ENCODE peak calls at places on chromosome 6, in four cellular contexts. One of them, this sample, is unnamed.

GRCh38 chr6:143336446-143337152 is 113.9 kb downstream of the ADAT2 start:
- DNase-seq in natural killer cell: no peak
- DNase-seq in activated CD4-positive, alpha-beta T cell treated with anti-CD3 and anti-CD28 coated beads for 48 hours: no peak
- DNase-seq in stimulated activated CD4-positive, alpha-beta T cell treated with anti-CD3 and anti-CD28 coated beads, Interleukin-4, amount 100 ng/mL, for 1 hour: no peak
- DNase-seq in this sample: no peak

GRCh38 chr6:3259491-3259958 is 778 bp downstream of the PSMG4 start:
- DNase-seq in activated CD4-positive, alpha-beta T cell treated with anti-CD3 and anti-CD28 coated beads for 48 hours: peak
- DNase-seq in stimulated activated CD4-positive, alpha-beta T cell treated with anti-CD3 and anti-CD28 coated beads, Interleukin-4, amount 100 ng/mL, for 1 hour: peak
- DNase-seq in natural killer cell: peak
- DNase-seq in this sample: peak

GRCh38 chr6:149761438-149761837 is 11.9 kb downstream of the PCMT1 start:
- DNase-seq in natural killer cell: no peak
- DNase-seq in activated CD4-positive, alpha-beta T cell treated with anti-CD3 and anti-CD28 coated beads for 48 hours: no peak
- DNase-seq in stimulated activated CD4-positive, alpha-beta T cell treated with anti-CD3 and anti-CD28 coated beads, Interleukin-4, amount 100 ng/mL, for 1 hour: no peak
- DNase-seq in this sample: no peak

GRCh38 chr6:146857960-146858308 is 259.2 kb downstream of the ADGB start:
- DNase-seq in natural killer cell: no peak
- DNase-seq in stimulated activated CD4-positive, alpha-beta T cell treated with anti-CD3 and anti-CD28 coated beads, Interleukin-4, amount 100 ng/mL, for 1 hour: no peak
- DNase-seq in activated CD4-positive, alpha-beta T cell treated with anti-CD3 and anti-CD28 coated beads for 48 hours: no peak
- DNase-seq in this sample: no peak

GRCh38 chr6:27940766-27941165 is 16.3 kb upstream of the OR2B6 start:
- DNase-seq in activated CD4-positive, alpha-beta T cell treated with anti-CD3 and anti-CD28 coated beads for 48 hours: no peak
- DNase-seq in stimulated activated CD4-positive, alpha-beta T cell treated with anti-CD3 and anti-CD28 coated beads, Interleukin-4, amount 100 ng/mL, for 1 hour: no peak
- DNase-seq in natural killer cell: no peak
- DNase-seq in this sample: no peak

GRCh38 chr6:127291495-127291894 is 24.8 kb downstream of the RNF146 start:
- DNase-seq in stimulated activated CD4-positive, alpha-beta T cell treated with anti-CD3 and anti-CD28 coated beads, Interleukin-4, amount 100 ng/mL, for 1 hour: no peak
- DNase-seq in natural killer cell: no peak
- DNase-seq in activated CD4-positive, alpha-beta T cell treated with anti-CD3 and anti-CD28 coated beads for 48 hours: no peak
- DNase-seq in this sample: no peak

GRCh38 chr6:22466665-22467064 is 102.7 kb upstream of the HDGFL1 start:
- DNase-seq in natural killer cell: no peak
- DNase-seq in activated CD4-positive, alpha-beta T cell treated with anti-CD3 and anti-CD28 coated beads for 48 hours: no peak
- DNase-seq in stimulated activated CD4-positive, alpha-beta T cell treated with anti-CD3 and anti-CD28 coated beads, Interleukin-4, amount 100 ng/mL, for 1 hour: no peak
- DNase-seq in this sample: no peak

GRCh38 chr6:71444222-71444621 is 155.6 kb downstream of the OGFRL1 start:
- DNase-seq in natural killer cell: no peak
- DNase-seq in activated CD4-positive, alpha-beta T cell treated with anti-CD3 and anti-CD28 coated beads for 48 hours: no peak
- DNase-seq in stimulated activated CD4-positive, alpha-beta T cell treated with anti-CD3 and anti-CD28 coated beads, Interleukin-4, amount 100 ng/mL, for 1 hour: no peak
- DNase-seq in this sample: no peak

GRCh38 chr6:50820590-50821234 is 2.0 kb downstream of the TFAP2B start:
- DNase-seq in activated CD4-positive, alpha-beta T cell treated with anti-CD3 and anti-CD28 coated beads for 48 hours: no peak
- DNase-seq in stimulated activated CD4-positive, alpha-beta T cell treated with anti-CD3 and anti-CD28 coated beads, Interleukin-4, amount 100 ng/mL, for 1 hour: no peak
- DNase-seq in natural killer cell: no peak
- DNase-seq in this sample: no peak

GRCh38 chr6:141401851-141402250 is 730.9 kb upstream of the GJE1 start:
- DNase-seq in activated CD4-positive, alpha-beta T cell treated with anti-CD3 and anti-CD28 coated beads for 48 hours: no peak
- DNase-seq in natural killer cell: no peak
- DNase-seq in stimulated activated CD4-positive, alpha-beta T cell treated with anti-CD3 and anti-CD28 coated beads, Interleukin-4, amount 100 ng/mL, for 1 hour: no peak
- DNase-seq in this sample: no peak

GRCh38 chr6:145587342-145587741 is 148.0 kb downstream of the EPM2A start:
- DNase-seq in natural killer cell: no peak
- DNase-seq in stimulated activated CD4-positive, alpha-beta T cell treated with anti-CD3 and anti-CD28 coated beads, Interleukin-4, amount 100 ng/mL, for 1 hour: no peak
- DNase-seq in activated CD4-positive, alpha-beta T cell treated with anti-CD3 and anti-CD28 coated beads for 48 hours: no peak
- DNase-seq in this sample: no peak

GRCh38 chr6:11810039-11810541 is 31.5 kb upstream of the ADTRP start:
- DNase-seq in stimulated activated CD4-positive, alpha-beta T cell treated with anti-CD3 and anti-CD28 coated beads, Interleukin-4, amount 100 ng/mL, for 1 hour: no peak
- DNase-seq in natural killer cell: no peak
- DNase-seq in activated CD4-positive, alpha-beta T cell treated with anti-CD3 and anti-CD28 coated beads for 48 hours: no peak
- DNase-seq in this sample: no peak